ENCODE peak calls at places on chromosomes 11 and 22, in nine cellular contexts. One of them, this sample, is unnamed.

GRCh38 chr11:17197431-17197898 is 10.3 kb downstream of the PIK3C2A start:
- DNase-seq in kidney tubule cell: peak; percentile 60
- DNase-seq in T-helper 2 cell: no peak
- DNase-seq in NCI-H524: no peak
- DNase-seq in HepG2: peak; percentile 93
- DNase-seq in NCI-H1694 treated with DMSO at 0.1 percent for 48 hours: no peak
- DNase-seq in T47D: no peak
- DNase-seq in NCI-H2081 treated with DMSO at 0.1 percent for 48 hours: no peak
- DNase-seq in iPS-NIHi11: no peak
- DNase-seq in this sample: no peak

GRCh38 chr11:70788247-70789022 is 390.1 kb downstream of the CTTN start:
- DNase-seq in T-helper 2 cell: no peak
- DNase-seq in T47D: no peak
- DNase-seq in NCI-H1694 treated with DMSO at 0.1 percent for 48 hours: no peak
- DNase-seq in iPS-NIHi11: no peak
- DNase-seq in NCI-H2081 treated with DMSO at 0.1 percent for 48 hours: no peak
- DNase-seq in kidney tubule cell: peak; percentile 69
- DNase-seq in HepG2: no peak
- DNase-seq in NCI-H524: no peak
- DNase-seq in this sample: no peak

GRCh38 chr11:64003807-64004589 is 17.8 kb downstream of the OTUB1 start:
- DNase-seq in NCI-H524: no peak
- DNase-seq in NCI-H2081 treated with DMSO at 0.1 percent for 48 hours: no peak
- DNase-seq in iPS-NIHi11: no peak
- DNase-seq in T-helper 2 cell: no peak
- DNase-seq in NCI-H1694 treated with DMSO at 0.1 percent for 48 hours: no peak
- DNase-seq in HepG2: no peak
- DNase-seq in kidney tubule cell: peak; percentile 60
- DNase-seq in T47D: no peak
- DNase-seq in this sample: no peak

GRCh38 chr11:19546325-19546724 is 166.3 kb upstream of the NAV2 start:
- DNase-seq in iPS-NIHi11: peak; percentile 35
- DNase-seq in kidney tubule cell: no peak
- DNase-seq in HepG2: no peak
- DNase-seq in T47D: no peak
- DNase-seq in T-helper 2 cell: no peak
- DNase-seq in NCI-H524: no peak
- DNase-seq in NCI-H1694 treated with DMSO at 0.1 percent for 48 hours: no peak
- DNase-seq in NCI-H2081 treated with DMSO at 0.1 percent for 48 hours: no peak
- DNase-seq in this sample: peak; percentile 44

GRCh38 chr22:45608763-45609180 is 62.9 kb upstream of the ATXN10 start:
- DNase-seq in kidney tubule cell: peak; percentile 97
- DNase-seq in T-helper 2 cell: peak; percentile 23
- DNase-seq in NCI-H1694 treated with DMSO at 0.1 percent for 48 hours: no peak
- DNase-seq in iPS-NIHi11: no peak
- DNase-seq in NCI-H524: no peak
- DNase-seq in HepG2: no peak
- DNase-seq in T47D: no peak
- DNase-seq in NCI-H2081 treated with DMSO at 0.1 percent for 48 hours: no peak
- DNase-seq in this sample: no peak

GRCh38 chr22:46196268-46196667 is 45.9 kb downstream of the PPARA start:
- DNase-seq in iPS-NIHi11: no peak
- DNase-seq in NCI-H524: no peak
- DNase-seq in T47D: no peak
- DNase-seq in HepG2: no peak
- DNase-seq in T-helper 2 cell: no peak
- DNase-seq in kidney tubule cell: no peak
- DNase-seq in NCI-H2081 treated with DMSO at 0.1 percent for 48 hours: no peak
- DNase-seq in NCI-H1694 treated with DMSO at 0.1 percent for 48 hours: peak; percentile 15
- DNase-seq in this sample: no peak

GRCh38 chr22:38292694-38293093 is 19.9 kb upstream of the TMEM184B start:
- DNase-seq in HepG2: no peak
- DNase-seq in T47D: no peak
- DNase-seq in NCI-H2081 treated with DMSO at 0.1 percent for 48 hours: no peak
- DNase-seq in NCI-H524: no peak
- DNase-seq in kidney tubule cell: no peak
- DNase-seq in NCI-H1694 treated with DMSO at 0.1 percent for 48 hours: no peak
- DNase-seq in iPS-NIHi11: no peak
- DNase-seq in T-helper 2 cell: no peak
- DNase-seq in this sample: no peak

GRCh38 chr11:6285019-6285418 is 25.4 kb downstream of the CCKBR start:
- DNase-seq in iPS-NIHi11: no peak
- DNase-seq in T47D: no peak
- DNase-seq in T-helper 2 cell: no peak
- DNase-seq in NCI-H1694 treated with DMSO at 0.1 percent for 48 hours: no peak
- DNase-seq in NCI-H524: no peak
- DNase-seq in kidney tubule cell: no peak
- DNase-seq in HepG2: no peak
- DNase-seq in NCI-H2081 treated with DMSO at 0.1 percent for 48 hours: no peak
- DNase-seq in this sample: no peak

GRCh38 chr11:65432133-65432650 is 9.6 kb downstream of the NEAT1 start:
- DNase-seq in NCI-H524: no peak
- DNase-seq in NCI-H1694 treated with DMSO at 0.1 percent for 48 hours: no peak
- DNase-seq in NCI-H2081 treated with DMSO at 0.1 percent for 48 hours: no peak
- DNase-seq in T-helper 2 cell: no peak
- DNase-seq in iPS-NIHi11: no peak
- DNase-seq in T47D: no peak
- DNase-seq in kidney tubule cell: peak; percentile 20
- DNase-seq in HepG2: no peak
- DNase-seq in this sample: no peak

This sample was measured in Caco-2.